ENCODE peak calls at places on chromosomes 4 and X, in five cellular contexts. T, W, G, P and M are unnamed samples.

GRCh38 chr4:15577508-15577907 is 77.6 kb downstream of the FBXL5 start:
- DNase-seq in P (no peak), T (peak), W (no peak), G (no peak), M (no peak)

GRCh38 chrX:73859622-73860021 is 296.6 kb downstream of the CHIC1 start:
- DNase-seq in T (no peak), P (no peak), G (no peak), W (no peak), M (no peak)

GRCh38 chrX:121179972-121180371 is 132.6 kb downstream of the GLUD2 start:
- DNase-seq in W (no peak), T (no peak), G (no peak), P (no peak), M (no peak)

GRCh38 chr4:173448103-173448502 is 49.2 kb upstream of the SCRG1 start:
- DNase-seq in P (no peak), G (no peak), T (peak), W (peak), M (peak)

GRCh38 chrX:119763175-119763574 is 4.8 kb downstream of the SOWAHD start:
- DNase-seq in G (no peak), T (peak), W (peak), P (no peak), M (no peak)

GRCh38 chr4:95466791-95467190 is 82.0 kb downstream of the UNC5C start:
- DNase-seq in T (no peak), W (no peak), P (no peak), G (no peak), M (no peak)

GRCh38 chr4:138410266-138410665 is 168.1 kb upstream of the SLC7A11 start:
- DNase-seq in P (no peak), T (no peak), G (no peak), W (no peak), M (no peak)

GRCh38 chr4:125994430-125994829 is 679.7 kb downstream of the FAT4 start:
- DNase-seq in G (no peak), T (no peak), W (no peak), P (no peak), M (no peak)

GRCh38 chr4:182555997-182556418 is 312.8 kb downstream of the TENM3 start:
- DNase-seq in G (no peak), T (peak), W (no peak), P (peak), M (no peak)

GRCh38 chr4:184163813-184164212 is 53.9 kb downstream of the ENPP6 start:
- DNase-seq in G (no peak), P (peak), W (peak), T (no peak), M (peak)

GRCh38 chr4:147351083-147351787 is 129.7 kb upstream of the EDNRA start:
- DNase-seq in T (no peak), G (no peak), W (no peak), P (no peak), M (no peak)

GRCh38 chr4:85707591-85707990 is 232.6 kb downstream of the ARHGAP24 start:
- DNase-seq in W (no peak), T (no peak), P (no peak), G (no peak), M (no peak)

GRCh38 chr4:121428721-121429120 is 47.9 kb upstream of the QRFPR start:
- DNase-seq in T (peak), P (no peak), W (no peak), G (no peak), M (no peak)

GRCh38 chr4:152033621-152034020 is 272.8 kb upstream of the GATB start:
- DNase-seq in T (peak), G (no peak), W (no peak), P (no peak), M (no peak)

GRCh38 chrX:115909017-115909416 is 261.5 kb upstream of the AGTR2 start:
- DNase-seq in P (no peak), T (no peak), G (no peak), W (no peak), M (no peak)

GRCh38 chrX:40099046-40099968 is 1.5 kb upstream of the BCOR start:
- DNase-seq in G (no peak), P (peak), W (no peak), T (no peak), M (peak)

GRCh38 chr4:140423106-140423505 is 4.3 kb downstream of the CLGN start:
- DNase-seq in G (no peak), T (peak), W (no peak), P (no peak), M (no peak)

GRCh38 chr4:183154701-183155391 is 55.8 kb downstream of the WWC2 start:
- DNase-seq in G (no peak), W (no peak), P (no peak), T (no peak), M (no peak)

GRCh38 chr4:102551946-102552575 is 50.9 kb downstream of the NFKB1 start:
- DNase-seq in W (no peak), G (no peak), T (no peak), P (no peak), M (no peak)
- H3K27ac ChIP-seq in W (no peak), G (no peak), T (no peak), P (no peak), M (no peak)

GRCh38 chrX:37905436-37906147 is 58.2 kb upstream of the DYNLT3 start:
- DNase-seq in W (no peak), G (no peak), T (peak), P (peak), M (peak)
- TF ChIP-seq CTCF in W (no peak), G (no peak), T (no peak), P (peak), M (peak)

GRCh38 chr4:40349561-40350198 is 14.5 kb downstream of the CHRNA9 start:
- DNase-seq in T (peak), G (no peak), W (no peak), P (no peak), M (no peak)
- H3K27ac ChIP-seq in T (peak), G (no peak), W (no peak), P (no peak), M (no peak)

DNA sequence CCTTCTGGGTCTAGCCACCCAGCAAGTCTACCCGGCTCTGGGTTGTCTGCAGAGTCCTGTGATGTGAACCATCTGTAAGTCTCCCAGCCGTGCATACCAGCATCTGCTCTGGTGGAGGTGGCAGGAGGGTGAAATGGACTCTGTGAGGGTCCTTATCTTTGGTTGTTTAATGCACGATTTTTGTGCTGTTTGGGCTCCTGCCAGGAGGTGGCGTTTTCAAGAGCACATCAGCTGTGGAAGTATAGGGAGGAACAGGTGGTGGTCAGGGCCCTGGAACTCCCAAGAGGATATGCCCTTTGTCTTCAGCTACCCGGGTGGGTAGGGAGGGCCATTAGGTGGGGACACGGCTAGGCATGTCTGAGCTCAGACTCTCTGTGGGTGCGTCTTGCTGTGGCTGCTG is 66.5 kb upstream of the ZFP42 start:
- DNase-seq in T (no peak), W (no peak), G (no peak), P (peak), M (peak)
- TF ChIP-seq CTCF in T (no peak), W (no peak), G (peak), P (peak), M (peak)

GRCh38 chrX:48509245-48509590 is 426 bp downstream of the PORCN start:
- DNase-seq in T (no peak), W (no peak), G (no peak), P (no peak), M (no peak)
- H3K27ac ChIP-seq in T (peak), W (no peak), G (peak), P (no peak), M (peak)

GRCh38 chr4:6742989-6743388 is 27.0 kb downstream of the BLOC1S4 start:
- DNase-seq in W (no peak), T (no peak), G (no peak), P (no peak), M (no peak)
- TF ChIP-seq CTCF in W (no peak), T (no peak), G (no peak), P (no peak), M (peak)

GRCh38 chr4:86846921-86847320 is 2.3 kb downstream of the SLC10A6 start:
- DNase-seq in T (peak), W (no peak), P (no peak), G (no peak), M (no peak)
- H3K27ac ChIP-seq in T (no peak), W (no peak), P (no peak), G (no peak), M (no peak)

DNA sequence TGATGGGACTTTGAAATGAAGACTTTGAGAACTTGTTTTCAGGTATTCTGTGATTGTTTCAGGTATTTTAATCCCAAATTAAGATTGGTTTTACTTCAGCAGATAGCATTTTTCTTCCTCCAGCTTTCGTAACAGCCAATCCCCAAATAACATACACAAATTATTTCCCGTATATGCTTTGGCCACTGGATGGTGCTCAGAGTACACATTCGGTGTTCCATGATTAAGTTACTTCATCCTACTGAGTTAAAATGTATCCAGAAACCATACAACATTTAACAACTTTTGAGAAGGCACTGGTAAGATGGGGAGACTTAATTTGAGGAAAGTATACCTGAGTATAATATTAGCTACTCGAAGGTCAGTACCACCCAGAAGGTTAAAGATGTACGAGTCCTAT is 233.4 kb upstream of the FAM47A start:
- DNase-seq in T (no peak), P (no peak), G (no peak), W (no peak), M (no peak)
- TF ChIP-seq CTCF in T (peak), P (peak), G (peak), W (peak), M (no peak)

DNA sequence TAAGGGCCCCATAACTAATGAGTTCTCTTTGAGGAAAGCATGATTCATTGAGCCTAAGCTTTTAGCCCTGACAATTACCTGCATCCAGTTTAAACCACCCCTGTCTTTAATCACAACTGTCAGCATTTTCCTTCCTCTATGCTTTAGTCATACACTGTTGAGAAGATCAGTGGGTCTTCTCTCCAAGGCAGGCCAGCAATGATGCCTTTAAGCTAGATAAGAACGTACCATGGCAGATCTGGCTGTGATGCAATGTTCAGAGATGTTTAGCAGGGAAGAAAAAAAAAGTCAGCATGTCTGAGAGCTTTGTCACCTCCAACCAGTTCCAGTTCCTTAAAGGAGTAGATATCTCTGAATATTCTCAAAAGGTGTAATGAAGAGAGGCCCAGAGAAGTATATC is 179.8 kb upstream of the RASGEF1B start:
- DNase-seq in W (no peak), T (peak), G (no peak), P (no peak), M (no peak)
- H3K27ac ChIP-seq in W (no peak), T (no peak), G (no peak), P (no peak), M (no peak)

GRCh38 chrX:131818297-131818936 is 204.7 kb upstream of the STK26 start:
- DNase-seq in T (no peak), P (no peak), W (no peak), G (no peak), M (no peak)

GRCh38 chrX:131816551-131817136 is 206.5 kb upstream of the STK26 start:
- DNase-seq in P (no peak), G (no peak), T (peak), W (peak), M (peak)

GRCh38 chrX:131812847-131813825 is 210.0 kb upstream of the STK26 start:
- DNase-seq in T (peak), P (no peak), W (peak), G (no peak), M (peak)
- TF ChIP-seq CTCF in T (no peak), P (no peak), W (peak), G (no peak), M (peak)